ENCODE peak calls at places on chromosomes 7 and 10, in nine cellular contexts. One of them, this sample, is unnamed. For H3K27me3, the result is how much of the 10 kb centered on the place peaks cover.

GRCh38 chr7:194257-194995 is 2.1 kb downstream of the FAM20C start:
- DNase-seq in transverse colon: no peak
- DNase-seq in Panc1: no peak
- DNase-seq in SK-N-SH: peak
- DNase-seq in H1: no peak
- DNase-seq in breast epithelium: no peak
- DNase-seq in GM23338: peak
- DNase-seq in HL-60: no peak
- DNase-seq in esophagus muscularis mucosa: no peak
- DNase-seq in this sample: no peak

GRCh38 chr7:130303551-130303950 is 10.6 kb downstream of the CPA4 start:
- DNase-seq in breast epithelium: no peak
- DNase-seq in Panc1: no peak
- DNase-seq in HL-60: no peak
- DNase-seq in esophagus muscularis mucosa: no peak
- DNase-seq in SK-N-SH: no peak
- DNase-seq in GM23338: no peak
- DNase-seq in H1: no peak
- DNase-seq in transverse colon: no peak
- DNase-seq in this sample: no peak

GRCh38 chr10:133359554-133359971 is 1.7 kb upstream of the FUOM start:
- DNase-seq in esophagus muscularis mucosa: no peak
- DNase-seq in HL-60: no peak
- DNase-seq in H1: no peak
- DNase-seq in Panc1: no peak
- DNase-seq in SK-N-SH: peak
- DNase-seq in breast epithelium: no peak
- DNase-seq in transverse colon: peak
- DNase-seq in GM23338: no peak
- DNase-seq in this sample: no peak

GRCh38 chr7:157684157-157684595 is 347.4 kb downstream of the DNAJB6 start:
- DNase-seq in transverse colon: no peak
- DNase-seq in breast epithelium: no peak
- DNase-seq in esophagus muscularis mucosa: no peak
- DNase-seq in Panc1: no peak
- DNase-seq in HL-60: no peak
- DNase-seq in H1: no peak
- DNase-seq in GM23338: peak
- DNase-seq in SK-N-SH: peak
- DNase-seq in this sample: no peak

GRCh38 chr10:75889051-75889450 is 457.6 kb downstream of the LRMDA start:
- DNase-seq in GM23338: no peak
- DNase-seq in HL-60: no peak
- DNase-seq in Panc1: no peak
- DNase-seq in esophagus muscularis mucosa: no peak
- DNase-seq in breast epithelium: no peak
- DNase-seq in H1: no peak
- DNase-seq in transverse colon: no peak
- DNase-seq in SK-N-SH: no peak
- DNase-seq in this sample: no peak

GRCh38 chr10:124627851-124628675 is 116.1 kb downstream of the FAM53B start:
- DNase-seq in GM23338: no peak
- DNase-seq in SK-N-SH: no peak
- DNase-seq in breast epithelium: no peak
- DNase-seq in esophagus muscularis mucosa: no peak
- DNase-seq in transverse colon: no peak
- DNase-seq in Panc1: no peak
- DNase-seq in HL-60: no peak
- DNase-seq in H1: no peak
- DNase-seq in this sample: no peak

GRCh38 chr7:70752794-70753241 is 379.1 kb upstream of the GALNT17 start:
- DNase-seq in HL-60: no peak
- DNase-seq in Panc1: no peak
- DNase-seq in esophagus muscularis mucosa: no peak
- DNase-seq in SK-N-SH: no peak
- DNase-seq in breast epithelium: no peak
- DNase-seq in H1: no peak
- DNase-seq in GM23338: no peak
- DNase-seq in transverse colon: no peak
- DNase-seq in this sample: no peak

GRCh38 chr10:44293306-44293778 is 91.6 kb downstream of the CXCL12 start:
- DNase-seq in Panc1: no peak
- DNase-seq in HL-60: no peak
- DNase-seq in GM23338: peak
- DNase-seq in transverse colon: no peak
- DNase-seq in esophagus muscularis mucosa: peak
- DNase-seq in breast epithelium: no peak
- DNase-seq in SK-N-SH: no peak
- DNase-seq in H1: no peak
- DNase-seq in this sample: no peak

DNA sequence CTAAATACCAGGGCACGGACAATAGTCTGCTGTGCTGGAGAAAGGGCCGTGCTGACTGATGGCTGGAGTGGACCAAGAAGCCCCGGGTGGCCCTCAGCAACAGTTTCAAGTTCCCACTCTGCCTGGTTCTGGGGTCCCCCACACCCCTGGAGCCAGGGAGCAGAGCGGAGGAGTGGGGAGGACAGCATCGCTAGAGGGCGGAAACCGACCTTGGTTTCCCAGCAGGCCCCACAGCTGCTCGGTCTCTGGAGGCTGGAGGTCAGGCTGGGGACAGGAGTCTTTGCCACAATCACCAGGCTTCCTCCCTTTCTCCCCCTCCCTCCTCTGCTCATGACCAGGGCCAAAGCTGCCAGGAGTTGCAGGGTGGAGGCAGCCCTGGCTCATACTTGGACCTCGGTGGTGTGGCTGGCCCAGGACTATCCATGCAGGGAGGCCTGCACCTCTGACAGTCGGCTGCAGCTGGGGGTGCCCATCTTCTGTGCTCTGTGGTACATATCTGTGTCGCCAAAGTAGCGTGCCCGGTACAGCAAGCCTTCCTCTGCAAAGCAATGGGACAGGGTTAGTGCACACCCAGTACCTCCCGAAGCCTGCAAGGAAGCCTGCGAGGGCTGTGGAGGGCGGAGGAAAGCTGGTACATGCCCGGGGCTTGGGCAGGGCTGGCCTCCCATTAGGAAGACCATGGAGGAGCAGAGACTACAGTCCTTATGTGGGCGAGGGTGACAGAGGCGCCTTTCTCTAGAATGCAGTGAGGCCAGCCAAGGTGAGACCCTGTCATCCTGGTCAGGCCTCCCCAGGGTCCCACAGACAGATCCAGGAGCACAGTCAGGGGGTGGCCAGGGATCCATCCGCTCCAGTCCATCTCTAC is 19.1 kb downstream of the DNAJB12 start:
- DNase-seq in HL-60: no peak
- DNase-seq in GM23338: no peak
- DNase-seq in SK-N-SH: peak
- DNase-seq in breast epithelium: no peak
- DNase-seq in esophagus muscularis mucosa: no peak
- DNase-seq in transverse colon: peak
- DNase-seq in H1: no peak
- DNase-seq in Panc1: no peak
- DNase-seq in this sample: peak
- TF ChIP-seq POLR2AphosphoS5 in HL-60: no peak
- TF ChIP-seq POLR2AphosphoS5 in GM23338: no peak
- TF ChIP-seq POLR2AphosphoS5 in SK-N-SH: no peak
- TF ChIP-seq POLR2AphosphoS5 in breast epithelium: no peak
- TF ChIP-seq POLR2AphosphoS5 in esophagus muscularis mucosa: peak
- TF ChIP-seq POLR2AphosphoS5 in transverse colon: no peak
- TF ChIP-seq POLR2AphosphoS5 in H1: no peak
- TF ChIP-seq POLR2AphosphoS5 in Panc1: no peak
- TF ChIP-seq POLR2AphosphoS5 in this sample: no peak

GRCh38 chr7:159195926-159196325 is 51.3 kb upstream of the VIPR2 start:
- DNase-seq in GM23338: no peak
- DNase-seq in SK-N-SH: no peak
- DNase-seq in HL-60: no peak
- DNase-seq in H1: no peak
- DNase-seq in Panc1: no peak
- DNase-seq in esophagus muscularis mucosa: peak
- DNase-seq in breast epithelium: no peak
- DNase-seq in transverse colon: no peak
- DNase-seq in this sample: no peak

GRCh38 chr7:159191236-159191635 is 46.6 kb upstream of the VIPR2 start:
- DNase-seq in transverse colon: no peak
- DNase-seq in HL-60: no peak
- DNase-seq in esophagus muscularis mucosa: peak
- DNase-seq in SK-N-SH: peak
- DNase-seq in GM23338: no peak
- DNase-seq in H1: no peak
- DNase-seq in breast epithelium: no peak
- DNase-seq in Panc1: no peak
- DNase-seq in this sample: no peak

GRCh38 chr7:159192761-159193453 is 48.2 kb upstream of the VIPR2 start:
- DNase-seq in transverse colon: no peak
- DNase-seq in esophagus muscularis mucosa: no peak
- DNase-seq in H1: no peak
- DNase-seq in GM23338: no peak
- DNase-seq in breast epithelium: no peak
- DNase-seq in SK-N-SH: no peak
- DNase-seq in Panc1: no peak
- DNase-seq in HL-60: no peak
- DNase-seq in this sample: no peak

GRCh38 chr7:159192013-159192412 is 47.3 kb upstream of the VIPR2 start:
- DNase-seq in Panc1: no peak
- DNase-seq in transverse colon: no peak
- DNase-seq in SK-N-SH: no peak
- DNase-seq in esophagus muscularis mucosa: peak
- DNase-seq in breast epithelium: no peak
- DNase-seq in GM23338: no peak
- DNase-seq in H1: no peak
- DNase-seq in HL-60: no peak
- DNase-seq in this sample: no peak

DNA sequence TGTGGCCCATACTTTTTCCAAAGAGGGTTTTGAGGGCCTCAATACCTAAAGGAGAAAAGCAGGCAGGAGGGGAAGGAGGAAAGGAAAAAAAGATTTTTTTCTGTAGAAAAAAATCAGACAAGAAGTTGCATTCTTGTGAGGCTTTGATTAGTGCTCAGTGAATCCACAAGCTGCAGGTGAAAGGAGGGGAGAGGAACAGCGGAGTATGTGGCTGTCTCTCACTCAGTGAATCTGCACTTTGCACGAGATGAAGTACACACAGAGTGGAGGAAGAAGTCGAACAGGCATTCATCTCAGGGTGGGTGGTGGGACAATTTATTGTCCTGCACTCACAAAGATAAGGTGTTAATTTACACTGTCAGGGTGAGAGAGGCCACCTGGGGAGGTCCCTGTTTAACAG is 48.9 kb upstream of the VIPR2 start:
- DNase-seq in esophagus muscularis mucosa: peak
- DNase-seq in breast epithelium: no peak
- DNase-seq in H1: no peak
- DNase-seq in HL-60: no peak
- DNase-seq in SK-N-SH: no peak
- DNase-seq in transverse colon: no peak
- DNase-seq in Panc1: no peak
- DNase-seq in GM23338: no peak
- DNase-seq in this sample: no peak
- H3K27me3 ChIP-seq in esophagus muscularis mucosa: under half
- H3K27me3 ChIP-seq in breast epithelium: under half
- H3K27me3 ChIP-seq in H1: under half
- H3K27me3 ChIP-seq in HL-60: under half
- H3K27me3 ChIP-seq in SK-N-SH: under half
- H3K27me3 ChIP-seq in transverse colon: under half
- H3K27me3 ChIP-seq in Panc1: under half
- H3K27me3 ChIP-seq in GM23338: under half
- H3K27me3 ChIP-seq in this sample: under half

DNA sequence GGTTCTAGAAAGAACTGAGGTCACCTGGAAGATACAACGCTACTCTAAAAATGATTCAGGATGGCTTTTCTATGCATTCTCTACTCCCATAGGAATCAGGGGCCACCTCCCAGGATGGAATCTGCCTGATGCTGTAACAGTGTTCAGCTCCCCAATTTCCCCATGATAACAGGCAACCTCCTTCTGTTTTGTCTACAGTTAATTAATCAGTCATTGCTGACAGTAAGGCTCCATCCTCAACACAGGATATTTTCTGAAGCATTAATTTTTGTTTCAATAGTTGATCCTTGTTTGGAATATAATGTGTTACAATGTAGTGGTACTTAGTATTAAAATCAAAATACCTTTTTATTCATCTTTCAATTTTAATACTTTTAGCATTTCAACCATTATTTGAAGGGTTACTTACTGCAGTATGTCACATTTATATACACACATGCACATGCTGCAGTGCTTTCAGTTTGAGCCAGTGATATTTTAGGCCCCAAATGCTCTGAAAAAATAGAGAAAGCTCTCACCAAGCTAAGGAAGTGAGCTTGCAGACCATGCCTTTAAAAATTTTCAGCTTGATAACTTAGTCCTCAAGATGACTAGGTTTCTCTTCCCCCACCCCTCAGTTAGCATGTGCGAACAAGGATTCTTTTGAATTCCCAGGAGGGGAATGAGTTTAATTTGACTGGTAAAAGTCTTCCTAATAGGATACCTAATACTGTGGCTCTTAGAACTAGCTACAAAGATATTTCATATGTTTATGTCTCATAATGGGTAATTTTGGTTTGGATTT is 592 bp upstream of the PIK3CG start:
- DNase-seq in Panc1: no peak
- DNase-seq in SK-N-SH: no peak
- DNase-seq in breast epithelium: no peak
- DNase-seq in H1: no peak
- DNase-seq in HL-60: no peak
- DNase-seq in GM23338: no peak
- DNase-seq in esophagus muscularis mucosa: no peak
- DNase-seq in transverse colon: no peak
- DNase-seq in this sample: no peak
- H3K27ac ChIP-seq in Panc1: no peak
- H3K27ac ChIP-seq in SK-N-SH: no peak
- H3K27ac ChIP-seq in breast epithelium: peak
- H3K27ac ChIP-seq in H1: no peak
- H3K27ac ChIP-seq in HL-60: peak
- H3K27ac ChIP-seq in GM23338: no peak
- H3K27ac ChIP-seq in esophagus muscularis mucosa: no peak
- H3K27ac ChIP-seq in transverse colon: peak
- H3K27ac ChIP-seq in this sample: peak

DNA sequence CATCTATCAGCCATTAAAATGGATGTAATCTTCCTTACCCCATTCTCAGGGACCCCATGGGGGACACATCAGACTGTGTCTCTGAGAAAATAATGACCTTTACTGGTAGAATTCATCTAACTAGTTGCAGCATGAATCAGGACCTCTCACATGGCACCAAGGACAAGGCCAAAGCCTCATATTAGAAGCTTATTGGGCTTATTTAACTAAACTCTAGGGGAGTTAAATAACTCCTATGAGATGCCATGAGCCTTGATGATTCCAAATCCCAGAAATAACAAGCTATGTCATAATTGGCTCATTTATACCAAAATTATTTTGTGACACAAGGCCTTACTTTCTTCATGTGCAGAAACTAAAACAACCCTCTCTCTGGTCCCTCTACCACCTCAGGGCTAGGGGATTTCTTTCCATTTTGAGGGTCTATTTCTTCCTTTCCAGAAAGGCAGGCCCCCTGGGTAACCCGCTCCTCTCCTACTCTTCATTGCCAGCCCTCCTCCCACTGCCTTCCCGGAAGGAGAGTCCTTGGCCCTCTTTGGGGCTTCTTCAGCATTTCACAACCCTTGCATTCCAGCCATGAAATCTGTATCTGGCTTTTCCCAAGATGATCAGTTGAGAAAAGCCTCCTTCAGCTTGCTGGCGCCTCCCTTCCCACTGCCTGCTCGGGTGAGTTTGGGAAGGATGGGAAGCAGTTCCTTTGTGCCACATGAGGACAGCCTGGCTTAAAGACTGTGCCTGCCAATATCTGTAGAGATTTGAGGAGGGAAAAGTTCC is 41.8 kb upstream of the TRIM8 start:
- DNase-seq in esophagus muscularis mucosa: no peak
- DNase-seq in SK-N-SH: no peak
- DNase-seq in breast epithelium: no peak
- DNase-seq in GM23338: no peak
- DNase-seq in transverse colon: no peak
- DNase-seq in H1: no peak
- DNase-seq in Panc1: no peak
- DNase-seq in HL-60: no peak
- DNase-seq in this sample: no peak
- TF ChIP-seq POLR2AphosphoS5 in esophagus muscularis mucosa: peak
- TF ChIP-seq POLR2AphosphoS5 in SK-N-SH: no peak
- TF ChIP-seq POLR2AphosphoS5 in breast epithelium: peak
- TF ChIP-seq POLR2AphosphoS5 in GM23338: no peak
- TF ChIP-seq POLR2AphosphoS5 in transverse colon: no peak
- TF ChIP-seq POLR2AphosphoS5 in H1: no peak
- TF ChIP-seq POLR2AphosphoS5 in Panc1: no peak
- TF ChIP-seq POLR2AphosphoS5 in HL-60: no peak
- TF ChIP-seq POLR2AphosphoS5 in this sample: no peak